ENCODE peak calls at places on chromosomes 12 and 14, in ten cellular contexts. U, E, F, K, X, I, S, Y, V and O are unnamed samples. For H3K4me1, the result is how much of the 10 kb centered on the place peaks cover.

GRCh38 chr12:5220835-5221234 is 177.2 kb downstream of the KCNA5 start:
- DNase-seq in K (no peak), Y (peak), U (no peak), X (no peak), F (no peak), E (no peak), S (no peak), V (no peak), I (no peak), O (no peak)

GRCh38 chr12:52949413-52950331 is 754 bp downstream of the KRT18 start:
- DNase-seq in X (no peak), Y (peak), F (peak), I (no peak), U (peak), K (no peak), E (peak), S (no peak), V (no peak), O (no peak)

GRCh38 chr14:57493467-57494181 is at the start of gene CCDC198:
- DNase-seq in E (no peak), I (no peak), X (no peak), Y (no peak), S (no peak), K (no peak), V (peak), U (no peak), F (peak), O (no peak)

GRCh38 chr14:91372680-91373495 is 44.7 kb downstream of the CCDC88C start:
- DNase-seq in F (no peak), X (no peak), E (peak), V (no peak), Y (no peak), I (no peak), U (peak), S (no peak), K (no peak), O (no peak)

GRCh38 chr14:101122855-101123129 is 219.3 kb upstream of the RTL1 start:
- DNase-seq in U (peak), V (no peak), X (peak), Y (no peak), F (no peak), I (no peak), S (no peak), K (no peak), E (no peak), O (no peak)

GRCh38 chr12:53960187-53961024 is 5.7 kb downstream of the HOXC12 start:
- DNase-seq in K (no peak), F (no peak), U (no peak), Y (no peak), E (no peak), S (no peak), X (no peak), V (no peak), I (no peak), O (no peak)

GRCh38 chr12:79514730-79515525 is 175.8 kb downstream of the PAWR start:
- DNase-seq in V (no peak), K (no peak), X (no peak), I (no peak), E (no peak), S (no peak), F (no peak), U (no peak), Y (no peak), O (no peak)

GRCh38 chr12:27828196-27828595 is 48.2 kb upstream of the MANSC4 start:
- DNase-seq in U (no peak), V (no peak), Y (no peak), X (no peak), I (no peak), F (no peak), S (no peak), K (no peak), E (no peak), O (no peak)

GRCh38 chr12:109583733-109584132 is 10.1 kb downstream of the MVK start:
- DNase-seq in V (no peak), Y (no peak), I (no peak), S (no peak), X (no peak), E (no peak), F (no peak), K (no peak), U (no peak), O (no peak)

GRCh38 chr12:79834712-79835376 is 100.1 kb downstream of the PPP1R12A start:
- DNase-seq in X (no peak), I (no peak), V (no peak), U (no peak), Y (no peak), E (no peak), K (no peak), F (no peak), S (no peak), O (no peak)

GRCh38 chr12:29797565-29798360 is 14.0 kb upstream of the TMTC1 start:
- DNase-seq in S (no peak), Y (no peak), K (no peak), E (no peak), X (no peak), V (no peak), U (no peak), F (no peak), I (no peak), O (no peak)

GRCh38 chr12:64006211-64006610 is 161.7 kb downstream of the SRGAP1 start:
- DNase-seq in F (no peak), E (no peak), S (no peak), Y (no peak), V (no peak), U (no peak), X (no peak), K (no peak), I (no peak), O (no peak)

GRCh38 chr12:122951979-122952892 is 14.0 kb downstream of the ABCB9 start:
- DNase-seq in X (peak), S (peak), V (no peak), Y (peak), E (peak), F (peak), I (peak), K (no peak), U (peak), O (peak)

GRCh38 chr14:79407572-79407971 is 803.7 kb downstream of the DIO2 start:
- DNase-seq in Y (no peak), F (no peak), X (no peak), U (no peak), I (no peak), S (no peak), V (no peak), K (no peak), E (no peak), O (no peak)

GRCh38 chr12:104488383-104488782 is 31.6 kb downstream of the CHST11 start:
- DNase-seq in S (no peak), U (no peak), E (no peak), V (no peak), I (no peak), K (no peak), Y (no peak), F (no peak), X (no peak), O (no peak)
- H3K4me1 ChIP-seq in S (under half), U (under half), E (under half), V (under half), I (under half), K (under half), Y (under half), F (under half), X (under half), O (under half)

DNA sequence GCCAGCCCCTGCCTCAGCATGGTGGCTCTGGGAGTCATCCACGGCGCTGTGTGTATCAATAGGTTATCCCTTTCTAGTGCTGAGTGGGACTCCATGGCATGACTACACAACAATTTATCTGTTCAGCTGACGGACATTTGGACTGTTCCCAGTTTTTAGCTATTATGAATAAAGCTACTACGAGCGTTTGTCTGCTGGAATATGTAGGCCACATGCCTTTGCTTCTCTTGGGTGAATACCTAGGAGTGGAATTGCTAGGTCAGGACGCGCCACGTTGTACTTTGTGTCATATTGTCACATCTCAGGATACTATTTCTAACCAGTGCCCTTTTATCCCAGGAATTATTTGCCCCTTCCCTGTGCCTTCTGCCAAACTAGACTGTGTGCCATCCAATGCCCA is 62.4 kb upstream of the NCOR2 start:
- DNase-seq in K (no peak), E (no peak), V (no peak), S (no peak), I (no peak), Y (no peak), X (no peak), F (no peak), U (no peak), O (no peak)
- TF ChIP-seq EP300 in K (no peak), E (no peak), V (no peak), S (no peak), I (no peak), Y (no peak), X (no peak), F (no peak), U (no peak), O (no peak)

GRCh38 chr12:120117961-120118709 is 1.6 kb upstream of the RAB35 start:
- DNase-seq in V (no peak), I (no peak), K (no peak), X (no peak), S (no peak), E (no peak), Y (peak), F (peak), U (no peak), O (no peak)

GRCh38 chr12:120116443-120116791 is at the start of gene RAB35:
- DNase-seq in V (no peak), K (no peak), S (peak), Y (peak), I (no peak), X (no peak), E (no peak), U (no peak), F (no peak), O (no peak)

GRCh38 chr12:120115692-120116442 is 686 bp downstream of the RAB35 start:
- DNase-seq in I (peak), V (no peak), X (no peak), U (no peak), F (peak), K (no peak), E (peak), S (no peak), Y (no peak), O (no peak)

GRCh38 chr12:120118710-120119097 is 2.2 kb upstream of the RAB35 start:
- DNase-seq in V (no peak), Y (no peak), X (no peak), U (no peak), E (no peak), S (no peak), F (no peak), K (no peak), I (no peak), O (no peak)

GRCh38 chr12:120116792-120117651 is 469 bp upstream of the RAB35 start:
- DNase-seq in Y (peak), X (peak), S (peak), I (peak), K (peak), E (peak), V (no peak), U (peak), F (peak), O (peak)
- TF ChIP-seq POLR2A in Y (peak), X (peak), S (peak), I (peak), K (no peak), E (peak), V (peak), U (peak), F (peak), O (peak)

GRCh38 chr14:23125933-23126524 is 7.0 kb upstream of the CEBPE start:
- DNase-seq in I (no peak), F (no peak), Y (peak), X (no peak), K (no peak), E (no peak), S (no peak), U (no peak), V (no peak), O (no peak)

GRCh38 chr14:23125006-23125405 is 6.0 kb upstream of the CEBPE start:
- DNase-seq in E (no peak), U (no peak), F (no peak), I (no peak), Y (no peak), S (no peak), X (no peak), V (no peak), K (no peak), O (no peak)

GRCh38 chr14:23126548-23127278 is 7.7 kb upstream of the CEBPE start:
- DNase-seq in S (no peak), K (no peak), F (no peak), X (no peak), U (no peak), Y (no peak), V (no peak), E (no peak), I (no peak), O (no peak)

GRCh38 chr14:23123419-23123818 is 4.4 kb upstream of the CEBPE start:
- DNase-seq in X (no peak), U (peak), E (peak), F (no peak), K (no peak), Y (peak), V (no peak), S (peak), I (peak), O (no peak)

GRCh38 chr14:23124337-23124954 is 5.4 kb upstream of the CEBPE start:
- DNase-seq in F (no peak), E (no peak), S (no peak), I (no peak), V (no peak), U (no peak), Y (no peak), K (no peak), X (no peak), O (no peak)
- H3K4me1 ChIP-seq in F (under half), E (under half), S (half or more), I (under half), V (under half), U (under half), Y (half or more), K (under half), X (under half), O (under half)

GRCh38 chr14:58637391-58638230 is at the start of gene DACT1:
- DNase-seq in Y (peak), S (peak), F (peak), E (peak), I (peak), V (no peak), X (peak), U (peak), K (no peak), O (peak)

GRCh38 chr14:58638231-58639205 is 756 bp downstream of the DACT1 start:
- DNase-seq in Y (no peak), F (peak), K (no peak), U (no peak), V (no peak), E (peak), I (peak), X (no peak), S (peak), O (peak)

GRCh38 chr14:58641509-58641908 is 3.7 kb downstream of the DACT1 start:
- DNase-seq in V (no peak), I (no peak), S (no peak), X (no peak), F (no peak), E (no peak), K (no peak), U (no peak), Y (no peak), O (peak)

GRCh38 chr14:58640959-58641358 is 3.2 kb downstream of the DACT1 start:
- DNase-seq in Y (no peak), U (no peak), K (no peak), V (no peak), S (no peak), X (no peak), E (no peak), I (no peak), F (no peak), O (no peak)

DNA sequence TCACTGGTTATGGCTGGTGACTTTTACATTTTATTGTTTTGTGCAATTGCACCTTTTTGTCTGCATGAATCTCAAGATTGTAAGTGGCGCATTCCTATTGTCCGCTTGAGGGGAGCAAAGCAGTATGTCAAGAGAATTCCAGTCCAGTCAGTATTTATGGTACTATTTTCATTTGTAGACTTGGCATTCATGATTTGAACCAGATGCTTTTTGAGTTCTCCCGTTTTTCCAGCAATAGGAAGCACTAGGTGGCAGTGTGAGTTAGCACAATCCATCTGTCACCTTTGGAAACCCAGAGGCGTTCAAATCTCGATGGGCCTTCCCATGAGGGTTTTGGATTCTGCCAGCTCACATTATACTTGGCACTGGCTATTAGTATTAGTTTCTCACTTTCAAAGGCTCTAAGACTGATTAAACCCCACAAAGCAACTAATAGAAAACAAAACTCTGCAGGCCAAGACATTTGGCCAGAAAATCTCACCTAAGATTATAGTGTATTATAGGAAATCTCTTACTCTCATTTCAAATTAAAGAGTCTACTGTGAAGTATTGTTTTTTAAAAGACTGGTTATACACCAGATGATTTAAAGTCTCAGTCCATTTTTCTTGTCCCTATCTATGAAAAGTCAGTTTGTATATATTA is 2.2 kb downstream of the DACT1 start:
- DNase-seq in F (peak), U (no peak), Y (peak), V (peak), I (no peak), X (peak), K (no peak), E (peak), S (no peak), O (peak)
- TF ChIP-seq EP300 in F (no peak), U (no peak), Y (no peak), V (no peak), I (no peak), X (peak), K (no peak), E (no peak), S (no peak), O (no peak)

GRCh38 chr14:80679273-80679672 is 262.3 kb downstream of the CEP128 start:
- DNase-seq in E (no peak), I (no peak), S (no peak), U (no peak), V (no peak), F (no peak), X (no peak), K (no peak), Y (no peak), O (no peak)

GRCh38 chr14:80678436-80678835 is 263.1 kb downstream of the CEP128 start:
- DNase-seq in V (no peak), E (no peak), X (no peak), K (peak), I (no peak), Y (no peak), F (no peak), S (no peak), U (no peak), O (no peak)

GRCh38 chr14:80681651-80682050 is 259.9 kb downstream of the CEP128 start:
- DNase-seq in U (no peak), F (no peak), K (no peak), E (no peak), X (no peak), Y (no peak), V (no peak), S (no peak), I (no peak), O (no peak)
- TF ChIP-seq POLR2A in U (no peak), F (no peak), K (no peak), E (no peak), X (no peak), Y (no peak), V (no peak), S (no peak), I (no peak), O (no peak)

GRCh38 chr14:72613975-72614319 is 280.0 kb downstream of the DPF3 start:
- DNase-seq in F (no peak), E (no peak), K (no peak), U (no peak), X (no peak), S (no peak), V (no peak), I (no peak), Y (no peak), O (peak)
- H3K4me1 ChIP-seq in F (under half), E (under half), K (under half), U (under half), X (under half), S (under half), V (under half), I (under half), Y (under half), O (under half)

GRCh38 chr14:105885561-105886320 is 359.4 kb downstream of the TMEM121 start:
- DNase-seq in U (peak), S (peak), K (no peak), X (no peak), F (no peak), I (peak), E (peak), V (no peak), Y (peak), O (no peak)
- TF ChIP-seq EP300 in U (no peak), S (no peak), K (no peak), X (no peak), F (no peak), I (no peak), E (no peak), V (no peak), Y (no peak), O (no peak)

DNA sequence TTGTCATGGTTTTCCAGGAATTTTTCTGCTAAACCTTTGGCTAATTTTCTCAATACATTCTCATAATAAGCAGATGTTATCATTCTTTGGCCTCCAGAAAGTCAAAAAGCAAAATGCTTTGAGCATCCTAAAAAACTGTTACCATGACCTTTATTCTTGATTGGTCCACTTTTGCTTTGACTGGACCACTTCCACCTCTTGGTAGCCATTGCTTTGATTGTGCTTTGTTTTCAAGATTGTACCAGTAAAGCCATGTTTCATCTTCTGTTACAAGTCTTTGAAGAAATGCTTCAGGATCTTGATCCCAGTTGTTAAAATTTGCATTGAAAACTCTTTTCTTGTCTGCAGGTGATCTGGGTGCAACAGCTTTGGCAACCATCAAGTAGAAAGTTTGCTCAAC is 180.1 kb downstream of the DUSP6 start:
- DNase-seq in S (no peak), Y (no peak), U (no peak), X (no peak), K (no peak), V (no peak), F (no peak), I (no peak), E (no peak), O (no peak)
- TF ChIP-seq POLR2A in S (no peak), Y (no peak), U (no peak), X (no peak), K (no peak), V (no peak), F (no peak), I (no peak), E (no peak), O (no peak)

DNA sequence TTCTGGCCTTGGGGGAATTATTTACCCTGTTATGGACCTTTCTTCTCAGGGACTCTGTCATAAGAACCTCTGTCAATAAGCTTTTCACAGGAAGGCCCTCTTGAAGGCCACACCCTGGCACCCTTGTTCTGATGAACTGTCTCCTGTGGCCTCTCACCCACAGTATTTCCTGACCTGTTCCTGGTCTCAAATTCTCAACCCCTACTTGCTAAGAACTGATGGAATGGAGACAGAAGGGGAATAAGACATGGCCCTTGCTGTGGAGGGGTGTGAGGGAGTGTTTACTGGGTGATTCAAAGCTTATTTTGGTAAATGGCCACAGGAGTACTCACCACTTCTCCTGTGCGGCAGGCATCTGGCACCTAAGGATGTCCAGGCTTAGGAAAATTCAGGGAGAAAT is 1082.9 kb downstream of the BCL11B start:
- DNase-seq in I (no peak), Y (no peak), E (no peak), F (no peak), U (no peak), K (no peak), X (no peak), S (no peak), V (no peak), O (no peak)
- H3K4me1 ChIP-seq in I (under half), Y (under half), E (under half), F (under half), U (under half), K (under half), X (under half), S (under half), V (under half), O (under half)